ENCODE peak calls at places on chromosomes 13 and 19, in nine cellular contexts. I, S, A, C, F, K, B, W and V are unnamed samples.

GRCh38 chr19:19470579-19470978 is 44.8 kb downstream of the TSSK6 start:
- DNase-seq in F (no peak), B (no peak), C (no peak), I (no peak), S (no peak), W (no peak), A (no peak), K (no peak), V (no peak)

GRCh38 chr19:39246951-39247669 is 1.5 kb downstream of the IFNL4 start:
- DNase-seq in K (no peak), A (no peak), B (peak), W (no peak), I (no peak), S (no peak), F (peak), C (peak), V (no peak)

GRCh38 chr13:21757721-21758120 is 86.8 kb downstream of the FGF9 start:
- DNase-seq in C (no peak), B (no peak), I (no peak), S (no peak), W (no peak), A (no peak), F (no peak), K (no peak), V (no peak)

GRCh38 chr13:111177081-111177711 is 62.1 kb downstream of the ARHGEF7 start:
- DNase-seq in F (no peak), K (peak), B (no peak), I (no peak), W (no peak), C (no peak), A (peak), S (no peak), V (no peak)

GRCh38 chr19:1874554-1875185 is 10.6 kb downstream of the ABHD17A start:
- DNase-seq in S (no peak), F (no peak), I (no peak), W (no peak), C (no peak), B (no peak), K (no peak), A (no peak), V (no peak)

GRCh38 chr13:101449971-101450748 is 2.3 kb upstream of the ITGBL1 start:
- DNase-seq in F (no peak), I (no peak), C (no peak), W (no peak), S (no peak), A (no peak), B (no peak), K (no peak), V (no peak)

GRCh38 chr13:105342421-105342820 is 1193.0 kb downstream of the EFNB2 start:
- DNase-seq in C (no peak), B (no peak), S (no peak), W (no peak), I (no peak), K (no peak), F (no peak), A (no peak), V (no peak)

GRCh38 chr19:19657397-19657783 is 6.1 kb downstream of the ATP13A1 start:
- DNase-seq in W (no peak), B (no peak), I (no peak), A (peak), C (no peak), K (no peak), S (no peak), F (no peak), V (peak)

GRCh38 chr13:95709101-95709500 is 32.2 kb downstream of the DNAJC3 start:
- DNase-seq in F (no peak), B (no peak), I (no peak), S (no peak), C (no peak), A (no peak), K (no peak), W (no peak), V (no peak)

GRCh38 chr19:5600797-5601196 is 21.8 kb downstream of the SAFB2 start:
- DNase-seq in S (no peak), W (no peak), I (no peak), C (no peak), A (peak), B (no peak), K (no peak), F (no peak), V (no peak)

GRCh38 chr19:19338082-19338481 is 17.5 kb downstream of the MAU2 start:
- DNase-seq in C (no peak), B (no peak), I (no peak), W (no peak), K (no peak), S (no peak), A (no peak), F (no peak), V (no peak)

GRCh38 chr19:54473071-54473941 is at the start of gene CDC42EP5:
- DNase-seq in C (no peak), F (no peak), A (peak), K (peak), W (no peak), I (peak), B (no peak), S (peak), V (no peak)

GRCh38 chr13:56352356-56352755 is 788.4 kb upstream of the PRR20A start:
- DNase-seq in F (no peak), A (no peak), C (no peak), S (no peak), B (no peak), I (no peak), K (no peak), W (no peak), V (no peak)

GRCh38 chr13:107141767-107142166 is 573.8 kb upstream of the ARGLU1 start:
- DNase-seq in F (no peak), S (no peak), A (no peak), B (no peak), K (no peak), W (no peak), C (no peak), I (no peak), V (no peak)

GRCh38 chr13:107138987-107139386 is 571.0 kb upstream of the ARGLU1 start:
- DNase-seq in K (no peak), A (no peak), I (no peak), F (no peak), C (no peak), W (no peak), S (no peak), B (no peak), V (no peak)

GRCh38 chr13:107138468-107138867 is 570.5 kb upstream of the ARGLU1 start:
- DNase-seq in C (peak), S (no peak), A (no peak), K (no peak), W (no peak), F (no peak), B (no peak), I (no peak), V (no peak)

DNA sequence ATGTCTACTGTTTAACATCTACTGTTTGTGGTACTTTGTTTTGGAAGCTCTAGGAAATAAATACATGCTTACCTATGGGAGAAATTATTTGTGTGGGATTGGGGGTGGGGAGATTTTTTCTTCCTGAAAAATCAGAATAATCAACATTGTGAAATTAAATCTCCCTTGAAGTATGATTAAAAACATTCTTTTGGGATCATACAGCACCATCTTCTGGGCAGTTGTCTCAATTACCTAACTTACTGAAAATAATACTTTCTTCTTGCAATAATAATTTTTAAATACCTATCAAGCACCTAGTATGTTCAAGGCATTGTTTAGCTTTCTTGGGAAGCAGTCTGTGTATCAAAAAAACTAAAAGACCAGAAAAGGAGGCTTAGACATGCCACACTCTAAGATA is 576.5 kb upstream of the ARGLU1 start:
- DNase-seq in I (no peak), C (no peak), B (no peak), S (no peak), F (no peak), A (no peak), K (no peak), W (no peak), V (no peak)
- TF ChIP-seq CTCF in I (no peak), C (no peak), B (peak), S (no peak), F (no peak), A (no peak), K (no peak), W (no peak), V (no peak)

DNA sequence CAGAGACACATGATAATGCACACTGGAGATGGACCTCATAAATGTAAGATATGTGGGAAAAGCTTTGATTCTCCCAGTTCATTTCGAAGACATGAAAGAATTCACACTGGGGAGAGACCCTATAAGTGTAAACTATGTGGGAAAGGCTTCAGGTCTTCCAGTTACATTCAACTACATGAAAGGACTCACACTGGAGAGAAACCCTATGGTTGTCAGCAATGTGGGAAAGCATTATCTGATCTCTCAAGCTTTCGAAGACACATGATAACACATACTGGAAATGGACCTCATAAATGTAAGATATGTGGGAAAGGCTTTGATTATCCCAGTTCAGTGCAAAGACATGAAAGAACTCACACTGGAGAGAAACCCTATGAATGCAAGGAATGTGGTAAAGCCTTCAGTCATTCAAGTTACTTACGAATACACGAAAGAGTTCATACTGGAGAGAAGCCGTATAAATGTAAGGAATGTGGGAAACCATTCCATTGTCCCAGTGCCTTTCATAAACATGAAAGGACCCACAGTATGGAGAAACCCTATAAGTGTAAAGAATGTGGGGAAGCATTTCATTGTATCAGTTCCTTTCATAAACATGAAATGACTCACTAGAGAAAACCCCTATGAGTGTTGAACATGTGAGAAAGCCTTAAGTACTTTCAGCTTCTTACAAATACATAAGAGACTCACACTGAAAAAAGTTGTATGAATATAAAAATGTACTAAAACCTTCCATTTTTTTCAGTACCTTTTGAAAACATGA is 14.7 kb downstream of the ZNF441 start:
- DNase-seq in I (no peak), B (no peak), A (no peak), K (no peak), C (no peak), F (no peak), S (no peak), W (no peak), V (no peak)
- TF ChIP-seq CTCF in I (no peak), B (no peak), A (no peak), K (no peak), C (no peak), F (no peak), S (no peak), W (no peak), V (no peak)

GRCh38 chr19:50329146-50329925 is at the start of gene KCNC3:
- DNase-seq in C (peak), W (peak), F (peak), S (peak), B (peak), K (peak), A (peak), I (peak), V (peak)

GRCh38 chr19:50327013-50327412 is 2.2 kb downstream of the KCNC3 start:
- DNase-seq in W (no peak), S (no peak), F (no peak), C (no peak), K (no peak), A (no peak), B (no peak), I (no peak), V (no peak)

GRCh38 chr19:50330365-50331078 is 1.3 kb upstream of the KCNC3 start:
- DNase-seq in I (peak), A (peak), K (peak), B (peak), F (peak), S (no peak), W (peak), C (peak), V (peak)

GRCh38 chr19:50327461-50328256 is 1.5 kb downstream of the KCNC3 start:
- DNase-seq in S (no peak), B (peak), I (no peak), C (no peak), F (no peak), A (no peak), K (no peak), W (no peak), V (no peak)

DNA sequence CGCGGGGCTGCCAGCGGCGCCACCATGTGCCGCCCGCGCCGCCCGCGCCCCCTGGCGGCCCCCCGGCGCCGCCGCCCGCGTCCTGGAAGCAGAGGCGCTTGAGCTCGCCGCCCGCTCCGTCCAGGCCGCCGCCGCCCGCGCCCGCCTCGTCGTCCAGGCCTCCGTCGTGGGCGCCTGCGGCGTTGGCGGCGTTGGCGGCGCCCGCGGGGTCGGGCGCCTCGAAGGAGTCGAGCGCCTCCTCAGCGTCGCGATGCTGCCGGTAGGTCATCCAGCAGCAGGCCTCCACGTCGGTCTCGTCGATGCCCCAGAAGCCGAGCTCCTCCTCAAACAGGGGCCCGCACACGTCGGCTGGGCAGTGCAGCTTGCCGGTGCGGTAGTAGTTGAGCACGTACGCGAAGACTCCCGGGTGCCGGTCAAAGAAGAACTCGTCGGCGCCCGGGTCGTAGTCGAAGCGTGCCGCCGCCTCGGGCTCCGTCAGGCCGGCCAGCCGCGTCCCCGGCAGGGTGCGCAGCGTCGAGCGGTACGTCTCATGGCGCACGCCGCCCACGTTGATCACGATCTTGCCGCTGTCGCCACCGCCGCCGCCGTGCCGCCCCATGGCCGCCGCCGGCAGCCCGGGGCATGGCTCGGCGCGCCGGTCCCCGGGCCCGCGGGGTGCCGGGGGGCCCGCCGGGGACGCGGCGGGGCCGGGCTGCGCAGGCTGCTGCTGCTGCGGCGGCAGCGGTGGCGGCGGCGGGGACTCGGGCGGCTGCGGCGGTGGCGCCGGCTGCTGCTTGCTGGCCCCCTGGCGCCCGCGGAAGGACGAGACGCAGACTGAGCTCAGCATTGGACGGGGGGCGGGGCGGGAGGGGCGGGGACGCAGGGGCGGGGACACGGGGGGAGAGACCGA is 676 bp downstream of the KCNC3 start:
- DNase-seq in S (no peak), C (peak), I (no peak), K (no peak), A (no peak), F (peak), W (peak), B (peak), V (no peak)
- TF ChIP-seq CTCF in S (no peak), C (no peak), I (no peak), K (peak), A (peak), F (no peak), W (no peak), B (no peak), V (peak)

GRCh38 chr19:45927565-45928261 is 13.1 kb upstream of the NANOS2 start:
- DNase-seq in C (peak), B (peak), F (peak), S (peak), I (peak), K (peak), W (peak), A (peak), V (peak)
- TF ChIP-seq CTCF in C (no peak), B (no peak), F (no peak), S (no peak), I (no peak), K (peak), W (no peak), A (no peak), V (peak)

DNA sequence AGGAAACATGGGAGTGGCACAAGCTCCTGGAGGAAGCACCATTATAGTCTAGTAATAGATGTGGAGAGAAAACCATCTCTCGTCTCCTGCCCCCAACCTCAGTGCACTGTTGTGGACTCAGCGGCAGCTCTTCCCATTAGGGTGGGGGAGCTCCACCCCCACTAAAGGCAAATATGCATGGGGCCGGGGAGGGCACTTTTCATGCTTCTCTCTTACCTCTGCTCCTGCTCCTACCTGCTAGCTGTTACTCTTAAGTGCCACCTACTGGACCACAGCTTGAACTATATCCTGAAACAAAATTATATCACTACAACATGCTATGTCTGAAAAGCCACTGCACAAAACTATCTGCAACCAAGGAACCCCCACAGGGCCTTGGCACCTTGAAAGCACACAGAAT is 112.6 kb upstream of the DACH1 start:
- DNase-seq in K (no peak), A (no peak), B (no peak), S (no peak), W (no peak), C (no peak), F (peak), I (no peak), V (no peak)
- TF ChIP-seq CTCF in K (no peak), A (no peak), B (no peak), S (no peak), W (no peak), C (peak), F (peak), I (no peak), V (peak)

DNA sequence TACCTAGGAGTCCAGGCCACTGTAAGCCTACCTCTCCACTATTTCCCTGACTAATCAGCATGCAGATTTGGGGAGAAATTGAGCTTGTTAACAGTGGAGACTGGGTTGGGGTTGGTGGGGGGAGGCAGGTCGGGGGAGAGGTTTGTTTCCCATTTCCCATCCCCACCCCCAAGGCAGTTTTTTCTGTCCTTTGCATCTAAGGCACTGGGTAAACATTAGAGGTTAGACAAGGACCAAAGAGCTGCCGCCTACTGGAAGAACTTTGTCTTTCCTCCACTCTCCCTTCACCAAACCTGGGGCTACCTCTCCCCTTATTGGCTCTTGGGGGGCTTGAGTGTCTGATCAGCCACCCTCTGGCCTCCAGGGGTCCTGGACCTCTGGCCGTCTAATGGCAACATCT is 953 bp downstream of the KCNN4 start:
- DNase-seq in B (no peak), C (no peak), F (no peak), A (no peak), S (no peak), W (no peak), I (no peak), K (no peak), V (no peak)
- TF ChIP-seq CTCF in B (no peak), C (no peak), F (no peak), A (no peak), S (no peak), W (no peak), I (no peak), K (no peak), V (no peak)